ENCODE peak calls at places on chromosome 9, in six cellular contexts. R is mammary epithelial cell; A is activated T-helper 1 cell treated with anti-CD3 and anti-CD28 coated beads, Interleukin-2, amount 50 U/mL, for 16 hours; S is IMR-90; J is EH; N is non-pigmented ciliary epithelial cell. X is an unnamed sample.

GRCh38 chr9:4269872-4270271 is 30.0 kb downstream of the GLIS3 start:
- DNase-seq in R (no peak), S (no peak), A (no peak), N (no peak), J (no peak), X (no peak)

GRCh38 chr9:100670719-100671118 is 92.8 kb downstream of the CAVIN4 start:
- DNase-seq in S (no peak), J (no peak), N (no peak), A (no peak), R (no peak), X (no peak)

GRCh38 chr9:93898502-93899426 is 56.4 kb downstream of the BARX1 start:
- DNase-seq in R (no peak), S (no peak), A (no peak), N (no peak), J (no peak), X (peak)

GRCh38 chr9:99134893-99135341 is 30.0 kb downstream of the TGFBR1 start:
- DNase-seq in R (peak), A (no peak), N (peak), J (peak), S (peak), X (no peak)

GRCh38 chr9:79759460-79759859 is 187.7 kb downstream of the TLE4 start:
- DNase-seq in J (peak), N (no peak), S (no peak), R (peak), A (no peak), X (no peak)

GRCh38 chr9:92713528-92713927 is 43.6 kb upstream of the IPPK start:
- DNase-seq in S (no peak), R (no peak), A (no peak), J (no peak), N (no peak), X (no peak)

GRCh38 chr9:557601-558201 is 283.8 kb upstream of the DMRT1 start:
- DNase-seq in J (no peak), A (no peak), R (peak), S (no peak), N (peak), X (no peak)

GRCh38 chr9:114209151-114209550 is 53.8 kb downstream of the COL27A1 start:
- DNase-seq in A (no peak), R (no peak), J (no peak), N (no peak), S (no peak), X (no peak)

GRCh38 chr9:129338701-129339445 is 160.8 kb upstream of the IER5L start:
- DNase-seq in S (peak), J (peak), N (no peak), R (no peak), A (no peak), X (no peak)

GRCh38 chr9:70747335-70747734 is 332.9 kb upstream of the KLF9 start:
- DNase-seq in N (peak), S (no peak), A (no peak), R (no peak), J (peak), X (no peak)

GRCh38 chr9:110156902-110157301 is 51.1 kb downstream of the C9orf152 start:
- DNase-seq in N (no peak), R (no peak), S (no peak), J (peak), A (no peak), X (no peak)

GRCh38 chr9:120931278-120932085 is 4.9 kb upstream of the TRAF1 start:
- DNase-seq in J (peak), R (peak), S (peak), A (no peak), N (no peak), X (no peak)

GRCh38 chr9:118522093-118523028 is 818.2 kb downstream of the TLR4 start:
- DNase-seq in J (peak), A (no peak), S (no peak), R (peak), N (peak), X (peak)

GRCh38 chr9:26755476-26755875 is 137.1 kb downstream of the CAAP1 start:
- DNase-seq in R (no peak), S (no peak), N (no peak), J (no peak), A (no peak), X (no peak)

GRCh38 chr9:35490155-35490909 is 421 bp downstream of the RUSC2 start:
- DNase-seq in R (peak), S (no peak), A (no peak), N (no peak), J (peak), X (no peak)

GRCh38 chr9:23825700-23826099 is 340 bp downstream of the ELAVL2 start:
- DNase-seq in J (peak), S (no peak), R (no peak), A (no peak), N (no peak), X (no peak)

GRCh38 chr9:129509508-129509907 is 111.4 kb downstream of the C9orf50 start:
- DNase-seq in J (peak), R (peak), S (peak), A (no peak), N (peak), X (no peak)

X was measured in upper lobe of right lung.